ENCODE peak calls at places on chromosomes 5 and 9, in nine cellular contexts. V is stimulated activated CD4-positive, alpha-beta T cell treated with anti-CD3 and anti-CD28 coated beads, Interleukin-4, amount 100 ng/mL, for 24 hours; L is Calu3; G is LoVo; F is posterior cingulate gyrus; J is AML-193; D is kidney tubule cell; H is ovary; O is NCI-H345. Q is an unnamed sample.

GRCh38 chr9:107749787-107750444 is 260.3 kb upstream of the KLF4 start:
- DNase-seq in V (no peak), L (peak; percentile 75), G (peak; percentile 75), F (peak; percentile 92), J (no peak), D (peak; percentile 75), H (peak; percentile 94), O (no peak), Q (peak; percentile 85)

GRCh38 chr9:91954841-91955471 is 4.9 kb upstream of the ROR2 start:
- DNase-seq in V (no peak), L (peak; percentile 59), G (peak; percentile 53), F (no peak), J (peak; percentile 7), D (peak; percentile 61), H (peak; percentile 78), O (peak; percentile 17), Q (peak; percentile 54)

GRCh38 chr9:125815568-125815967 is 68.4 kb downstream of the PBX3 start:
- DNase-seq in V (no peak), L (peak; percentile 29), G (peak; percentile 54), F (no peak), J (no peak), D (peak; percentile 83), H (no peak), O (no peak), Q (peak; percentile 51)

GRCh38 chr9:13786131-13786530 is 506.6 kb upstream of the MPDZ start:
- DNase-seq in V (no peak), L (no peak), G (no peak), F (peak; percentile 73), J (no peak), D (no peak), H (no peak), O (no peak), Q (no peak)

GRCh38 chr5:141245250-141245717 is at the start of gene PCDHB15:
- DNase-seq in V (peak; percentile 4), L (no peak), G (no peak), F (no peak), J (no peak), D (peak; percentile 12), H (peak; percentile 56), O (no peak), Q (no peak)

GRCh38 chr9:93033541-93033940 is 25.0 kb upstream of the SUSD3 start:
- DNase-seq in V (no peak), L (no peak), G (no peak), F (no peak), J (no peak), D (no peak), H (no peak), O (no peak), Q (no peak)

GRCh38 chr9:87792831-87793288 is 66.9 kb downstream of the CTSL start:
- DNase-seq in V (peak; percentile 50), L (peak; percentile 69), G (peak; percentile 67), F (no peak), J (peak; percentile 87), D (peak; percentile 76), H (peak; percentile 21), O (no peak), Q (peak; percentile 63)

GRCh38 chr5:10734050-10734709 is 26.9 kb downstream of the DAP start:
- DNase-seq in V (no peak), L (no peak), G (no peak), F (no peak), J (no peak), D (no peak), H (no peak), O (no peak), Q (no peak)